ENCODE peak calls at places on chromosomes 1 and 21, in eight cellular contexts. F is astrocyte, C is SK-N-SH, A is A549, L is psoas muscle, B is mucosa of descending colon, P is lung, V is H9. O is an unnamed sample. For H3K4me1, the result is how much of the 10 kb centered on the place peaks cover.

GRCh38 chr1:98221926-98222325 is 301.1 kb upstream of the DPYD start:
- DNase-seq in F (peak), C (peak), A (peak), L (no peak), B (no peak), P (no peak), V (no peak), O (no peak)

GRCh38 chr1:115237507-115237906 is 100.5 kb downstream of the NGF start:
- DNase-seq in F (peak), C (no peak), A (no peak), L (no peak), B (no peak), P (no peak), V (no peak), O (no peak)

GRCh38 chr1:68796888-68797287 is 300.0 kb upstream of the DEPDC1 start:
- DNase-seq in F (no peak), C (no peak), A (no peak), L (no peak), B (no peak), P (no peak), V (no peak), O (no peak)

GRCh38 chr1:89890085-89890754 is 69.4 kb downstream of the LRRC8D start:
- DNase-seq in F (peak), C (no peak), A (peak), L (no peak), B (no peak), P (no peak), V (no peak), O (no peak)

GRCh38 chr1:67213164-67213563 is 46.9 kb downstream of the IL23R start:
- DNase-seq in F (peak), C (peak), A (peak), L (no peak), B (no peak), P (no peak), V (peak), O (no peak)

GRCh38 chr21:45109831-45110492 is 35.6 kb downstream of the ADARB1 start:
- DNase-seq in F (peak), C (no peak), A (no peak), L (no peak), B (no peak), P (no peak), V (no peak), O (no peak)

GRCh38 chr1:17167783-17168479 is 37.0 kb upstream of the PADI1 start:
- DNase-seq in F (peak), C (no peak), A (peak), L (no peak), B (no peak), P (no peak), V (no peak), O (no peak)

GRCh38 chr1:182633657-182634281 is 29.6 kb upstream of the RGS16 start:
- DNase-seq in F (no peak), C (peak), A (no peak), L (no peak), B (no peak), P (no peak), V (no peak), O (no peak)

GRCh38 chr1:242030071-242030470 is 31.2 kb upstream of the MAP1LC3C start:
- DNase-seq in F (no peak), C (no peak), A (peak), L (no peak), B (no peak), P (no peak), V (no peak), O (no peak)

DNA sequence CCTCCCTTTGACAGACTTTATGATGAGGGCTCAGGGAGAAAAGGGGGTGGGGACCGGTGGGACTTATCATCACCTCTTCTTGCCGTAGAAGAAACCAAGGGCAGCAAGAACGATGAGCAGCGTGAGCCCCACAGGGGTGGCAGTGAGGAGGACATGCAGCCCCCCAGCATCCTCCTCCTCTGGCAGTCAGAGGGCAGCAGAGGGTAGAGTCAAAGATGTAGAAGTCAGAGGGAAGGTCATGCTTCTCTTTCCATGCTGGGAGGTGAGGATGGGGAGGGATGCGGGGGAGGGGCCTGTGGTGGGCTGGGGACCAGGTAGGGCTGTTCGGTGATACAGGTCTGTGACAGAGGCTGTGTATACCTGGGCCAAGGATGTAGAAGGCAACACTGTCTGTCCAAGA is 14.8 kb downstream of the INSRR start:
- DNase-seq in F (no peak), C (no peak), A (no peak), L (no peak), B (no peak), P (no peak), V (no peak), O (no peak)
- TF ChIP-seq CTCF in F (no peak), C (no peak), A (no peak), L (no peak), B (no peak), P (no peak), V (peak), O (no peak)

GRCh38 chr21:43723648-43724047 is 4.7 kb downstream of the PDXK start:
- DNase-seq in F (no peak), C (no peak), A (no peak), L (no peak), B (no peak), P (no peak), V (no peak), O (no peak)

GRCh38 chr21:43726686-43727570 is 8.0 kb downstream of the PDXK start:
- DNase-seq in F (no peak), C (no peak), A (peak), L (peak), B (no peak), P (no peak), V (no peak), O (no peak)

GRCh38 chr21:43728467-43729390 is 9.8 kb downstream of the PDXK start:
- DNase-seq in F (peak), C (peak), A (peak), L (peak), B (peak), P (peak), V (peak), O (peak)

GRCh38 chr21:43731476-43731875 is 12.5 kb downstream of the PDXK start:
- DNase-seq in F (no peak), C (no peak), A (no peak), L (no peak), B (peak), P (no peak), V (no peak), O (no peak)

GRCh38 chr21:43727571-43728466 is 8.9 kb downstream of the PDXK start:
- DNase-seq in F (no peak), C (no peak), A (peak), L (peak), B (no peak), P (peak), V (peak), O (no peak)
- H3K4me1 ChIP-seq in F (under half), C (under half), A (half or more), L (under half), B (half or more), P (under half), V (under half), O (under half)

GRCh38 chr1:231023150-231023549 is 16.9 kb downstream of the FAM89A start:
- DNase-seq in F (no peak), C (no peak), A (no peak), L (no peak), B (no peak), P (peak), V (no peak), O (no peak)
- TF ChIP-seq CTCF in F (no peak), C (no peak), A (no peak), L (no peak), B (no peak), P (no peak), V (no peak), O (no peak)

GRCh38 chr1:24748191-24749121 is 3.2 kb downstream of the CLIC4 start:
- DNase-seq in F (no peak), C (no peak), A (no peak), L (no peak), B (no peak), P (no peak), V (no peak), O (no peak)
- H3K4me1 ChIP-seq in F (under half), C (under half), A (under half), L (under half), B (under half), P (under half), V (under half), O (under half)

GRCh38 chr1:220356981-220357850 is 85.0 kb upstream of the RAB3GAP2 start:
- DNase-seq in F (no peak), C (no peak), A (no peak), L (no peak), B (no peak), P (no peak), V (no peak), O (no peak)

GRCh38 chr1:220347654-220348175 is 75.5 kb upstream of the RAB3GAP2 start:
- DNase-seq in F (no peak), C (no peak), A (no peak), L (no peak), B (no peak), P (no peak), V (no peak), O (no peak)

GRCh38 chr1:220353229-220354012 is 81.2 kb upstream of the RAB3GAP2 start:
- DNase-seq in F (no peak), C (no peak), A (no peak), L (no peak), B (no peak), P (no peak), V (peak), O (no peak)
- TF ChIP-seq CTCF in F (no peak), C (no peak), A (no peak), L (no peak), B (no peak), P (no peak), V (peak), O (no peak)

DNA sequence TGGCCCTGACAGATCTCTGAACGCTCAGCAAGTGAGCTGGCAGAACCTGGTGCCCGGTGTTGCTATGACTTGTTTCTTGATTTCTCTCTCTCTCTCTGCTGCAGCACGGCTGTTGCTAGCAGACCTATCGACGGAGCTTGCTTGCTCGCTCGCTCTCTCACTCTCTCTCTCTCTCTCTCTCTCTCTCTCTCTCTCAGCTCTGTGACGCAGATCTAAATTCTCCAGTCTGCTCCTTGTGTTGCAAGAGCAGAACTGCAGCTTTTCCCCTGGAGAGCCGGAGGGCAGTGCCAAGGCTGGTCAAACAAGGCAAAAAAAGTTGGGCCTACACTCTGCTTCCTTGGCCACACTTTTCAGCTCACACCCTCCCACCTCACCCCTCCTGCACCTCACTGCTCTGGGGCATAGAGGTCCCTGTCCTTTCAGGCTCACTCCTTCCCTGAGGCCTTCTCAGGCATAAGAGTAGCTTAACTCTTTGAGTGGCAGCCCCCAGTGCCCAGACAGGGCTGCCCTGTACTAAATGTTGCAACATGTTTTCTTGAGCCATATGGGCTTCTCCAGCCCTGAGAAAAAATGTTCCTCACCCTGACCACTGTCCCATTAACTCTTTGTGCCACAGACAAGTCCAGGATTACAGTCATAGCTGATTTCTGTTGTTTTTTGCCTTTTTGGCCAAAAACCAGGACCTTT is 72.2 kb downstream of the CD46 start:
- DNase-seq in F (peak), C (peak), A (peak), L (peak), B (peak), P (peak), V (peak), O (peak)
- H3K4me1 ChIP-seq in F (under half), C (under half), A (half or more), L (half or more), B (half or more), P (under half), V (under half), O (half or more)

GRCh38 chr1:113943028-113943811 is 14.1 kb downstream of the HIPK1 start:
- DNase-seq in F (no peak), C (no peak), A (no peak), L (no peak), B (no peak), P (no peak), V (no peak), O (no peak)

GRCh38 chr1:113946668-113947387 is 17.7 kb downstream of the HIPK1 start:
- DNase-seq in F (peak), C (no peak), A (no peak), L (no peak), B (no peak), P (no peak), V (no peak), O (no peak)

GRCh38 chr1:113947388-113948107 is 18.4 kb downstream of the HIPK1 start:
- DNase-seq in F (peak), C (no peak), A (no peak), L (no peak), B (no peak), P (no peak), V (no peak), O (no peak)

GRCh38 chr1:113946112-113946511 is 17.0 kb downstream of the HIPK1 start:
- DNase-seq in F (no peak), C (no peak), A (no peak), L (no peak), B (no peak), P (no peak), V (no peak), O (no peak)

DNA sequence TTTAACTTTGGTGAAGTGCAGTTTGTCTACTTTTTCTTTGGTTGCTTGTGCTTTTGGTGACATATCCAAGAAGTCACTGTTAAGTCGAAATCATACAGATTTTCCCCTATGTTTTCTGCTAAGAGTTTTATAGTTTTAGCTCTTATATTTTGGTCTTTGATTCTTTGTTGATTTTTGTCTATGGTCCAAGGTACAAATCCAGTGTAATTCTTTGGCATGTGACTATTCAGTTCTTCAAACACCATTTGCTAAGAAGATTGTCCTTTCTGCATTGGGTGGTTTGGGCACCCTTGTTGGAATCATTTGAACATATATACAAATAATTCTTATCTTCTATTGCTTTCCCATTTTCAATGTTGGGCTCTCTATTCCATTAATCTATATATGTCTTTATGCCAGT is 16.2 kb downstream of the HIPK1 start:
- DNase-seq in F (no peak), C (no peak), A (no peak), L (no peak), B (no peak), P (no peak), V (no peak), O (no peak)
- TF ChIP-seq CTCF in F (no peak), C (no peak), A (no peak), L (no peak), B (no peak), P (no peak), V (no peak), O (no peak)

O was measured in prostate gland.